ENCODE peak calls at places on chromosomes 1 and 21, in five cellular contexts. One of them, this sample, is unnamed.

GRCh38 chr1:218479436-218480115 is 134.4 kb downstream of the TGFB2 start:
- DNase-seq in osteocyte: no peak
- DNase-seq in PC-9: peak; percentile 40
- DNase-seq in central memory CD8-positive, alpha-beta T cell: no peak
- DNase-seq in AG09319: no peak
- DNase-seq in this sample: no peak

GRCh38 chr1:1183833-1184775 is 10.4 kb downstream of the TTLL10 start:
- DNase-seq in osteocyte: no peak
- DNase-seq in PC-9: no peak
- DNase-seq in central memory CD8-positive, alpha-beta T cell: no peak
- DNase-seq in AG09319: no peak
- DNase-seq in this sample: no peak

GRCh38 chr21:16678479-16678878 is 834.4 kb upstream of the CXADR start:
- DNase-seq in osteocyte: no peak
- DNase-seq in PC-9: no peak
- DNase-seq in central memory CD8-positive, alpha-beta T cell: no peak
- DNase-seq in AG09319: no peak
- DNase-seq in this sample: no peak

GRCh38 chr21:39807738-39808137 is 59.5 kb upstream of the PCP4 start:
- DNase-seq in osteocyte: no peak
- DNase-seq in PC-9: peak; percentile 37
- DNase-seq in central memory CD8-positive, alpha-beta T cell: no peak
- DNase-seq in AG09319: no peak
- DNase-seq in this sample: no peak

GRCh38 chr21:45366931-45367401 is 38.0 kb upstream of the COL18A1 start:
- DNase-seq in osteocyte: peak; percentile 91
- DNase-seq in PC-9: peak; percentile 66
- DNase-seq in central memory CD8-positive, alpha-beta T cell: no peak
- DNase-seq in AG09319: peak; percentile 85
- DNase-seq in this sample: no peak

GRCh38 chr1:150973826-150974579 is 632 bp downstream of the CERS2 start:
- DNase-seq in osteocyte: no peak
- DNase-seq in PC-9: no peak
- DNase-seq in central memory CD8-positive, alpha-beta T cell: peak; percentile 16
- DNase-seq in AG09319: no peak
- DNase-seq in this sample: no peak

GRCh38 chr1:9593492-9594465 is 5.1 kb downstream of the TMEM201 start:
- DNase-seq in osteocyte: no peak
- DNase-seq in PC-9: no peak
- DNase-seq in central memory CD8-positive, alpha-beta T cell: no peak
- DNase-seq in AG09319: no peak
- DNase-seq in this sample: no peak

GRCh38 chr1:19014765-19015164 is 58.3 kb upstream of the IFFO2 start:
- DNase-seq in osteocyte: peak; percentile 57
- DNase-seq in PC-9: no peak
- DNase-seq in central memory CD8-positive, alpha-beta T cell: no peak
- DNase-seq in AG09319: no peak
- DNase-seq in this sample: no peak

GRCh38 chr1:248670003-248670402 is 14.7 kb upstream of the OR2T27 start:
- DNase-seq in osteocyte: no peak
- DNase-seq in PC-9: no peak
- DNase-seq in central memory CD8-positive, alpha-beta T cell: no peak
- DNase-seq in AG09319: no peak
- DNase-seq in this sample: no peak

GRCh38 chr1:89005286-89006151 is 13.1 kb upstream of the KYAT3 start:
- DNase-seq in osteocyte: no peak
- DNase-seq in PC-9: peak; percentile 30
- DNase-seq in central memory CD8-positive, alpha-beta T cell: no peak
- DNase-seq in AG09319: no peak
- DNase-seq in this sample: no peak

GRCh38 chr1:11730429-11730861 is 5.5 kb upstream of the AGTRAP start:
- DNase-seq in osteocyte: no peak
- DNase-seq in PC-9: no peak
- DNase-seq in central memory CD8-positive, alpha-beta T cell: peak; percentile 24
- DNase-seq in AG09319: no peak
- DNase-seq in this sample: no peak

GRCh38 chr1:68197891-68198290 is 34.4 kb downstream of the WLS start:
- DNase-seq in osteocyte: no peak
- DNase-seq in PC-9: peak; percentile 97
- DNase-seq in central memory CD8-positive, alpha-beta T cell: no peak
- DNase-seq in AG09319: no peak
- DNase-seq in this sample: no peak